ENCODE peak calls at places on chromosomes 3 and 15, in eight cellular contexts. W is HFF-Myc; X is fibroblast of the conjunctiva; P is NCI-H345; L is H54; Z is KG1; K is effector CD4-positive, alpha-beta T cell; T is stimulated activated CD4-positive, alpha-beta T cell treated with anti-CD3 and anti-CD28 coated beads, Interleukin-4, amount 100 ng/mL, for 48 hours. Y is an unnamed sample.

GRCh38 chr3:123547881-123548534 is 36.8 kb downstream of the HACD2 start:
- DNase-seq in W (no peak), X (no peak), P (no peak), L (no peak), Z (no peak), K (no peak), T (no peak), Y (no peak)

GRCh38 chr15:26083457-26084350 is 220.6 kb upstream of the ATP10A start:
- DNase-seq in W (no peak), X (no peak), P (no peak), L (no peak), Z (no peak), K (no peak), T (no peak), Y (no peak)

GRCh38 chr15:41949400-41950126 is 22.8 kb downstream of the EHD4 start:
- DNase-seq in W (no peak), X (no peak), P (no peak), L (no peak), Z (no peak), K (no peak), T (no peak), Y (no peak)

GRCh38 chr3:47746264-47746663 is 35.4 kb downstream of the SMARCC1 start:
- DNase-seq in W (no peak), X (no peak), P (no peak), L (no peak), Z (no peak), K (no peak), T (no peak), Y (no peak)

GRCh38 chr3:52028572-52028971 is 27.8 kb downstream of the DUSP7 start:
- DNase-seq in W (no peak), X (no peak), P (no peak), L (peak), Z (no peak), K (no peak), T (no peak), Y (no peak)

GRCh38 chr3:85193565-85193964 is 234.8 kb downstream of the CADM2 start:
- DNase-seq in W (no peak), X (no peak), P (no peak), L (no peak), Z (no peak), K (no peak), T (no peak), Y (no peak)

GRCh38 chr3:188792788-188793187 is 379.0 kb upstream of the TPRG1 start:
- DNase-seq in W (no peak), X (no peak), P (no peak), L (no peak), Z (no peak), K (no peak), T (no peak), Y (no peak)

GRCh38 chr3:141444586-141445285 is 42.1 kb upstream of the RASA2 start:
- DNase-seq in W (no peak), X (no peak), P (no peak), L (no peak), Z (no peak), K (no peak), T (no peak), Y (no peak)

GRCh38 chr3:64440498-64440897 is 215.2 kb upstream of the PRICKLE2 start:
- DNase-seq in W (peak), X (peak), P (no peak), L (no peak), Z (no peak), K (no peak), T (no peak), Y (no peak)

GRCh38 chr3:45473841-45474240 is 85.5 kb downstream of the LARS2 start:
- DNase-seq in W (no peak), X (peak), P (no peak), L (no peak), Z (no peak), K (no peak), T (no peak), Y (no peak)

GRCh38 chr15:48667701-48668100 is 22.2 kb upstream of the FBN1 start:
- DNase-seq in W (no peak), X (no peak), P (no peak), L (no peak), Z (no peak), K (no peak), T (no peak), Y (no peak)

GRCh38 chr15:45148076-45149059 is 18.6 kb downstream of the DUOX1 start:
- DNase-seq in W (no peak), X (no peak), P (no peak), L (no peak), Z (no peak), K (no peak), T (no peak), Y (no peak)

GRCh38 chr3:134059680-134060560 is 30.2 kb upstream of the SLCO2A1 start:
- DNase-seq in W (no peak), X (no peak), P (no peak), L (no peak), Z (no peak), K (no peak), T (no peak), Y (no peak)

GRCh38 chr3:174287601-174288180 is 571.4 kb upstream of the NAALADL2 start:
- DNase-seq in W (peak), X (no peak), P (no peak), L (no peak), Z (no peak), K (no peak), T (no peak), Y (no peak)

GRCh38 chr15:74977599-74977998 is 17.8 kb upstream of the SCAMP5 start:
- DNase-seq in W (no peak), X (no peak), P (no peak), L (no peak), Z (no peak), K (no peak), T (peak), Y (no peak)

GRCh38 chr3:126153695-126154360 is 26.6 kb downstream of the ALDH1L1 start:
- DNase-seq in W (no peak), X (no peak), P (no peak), L (no peak), Z (no peak), K (no peak), T (no peak), Y (no peak)

Y was measured in SW480.